ENCODE peak calls at places on chromosomes 1 and 21, in six cellular contexts. K is endothelial cell, R is BE2C, L is HFF-Myc, W is cardiac fibroblast, P is stomach. N is an unnamed sample.

GRCh38 chr1:21816602-21817302 is 4.7 kb downstream of the LDLRAD2 start:
- DNase-seq in K (no peak), R (no peak), L (no peak), W (peak; percentile 73), P (no peak), N (no peak)

GRCh38 chr21:46180778-46181391 is 3.4 kb downstream of the SPATC1L start:
- DNase-seq in K (no peak), R (no peak), L (no peak), W (no peak), P (no peak), N (no peak)

GRCh38 chr21:45386728-45387371 is 18.1 kb upstream of the COL18A1 start:
- DNase-seq in K (peak; percentile 47), R (peak; percentile 34), L (peak; percentile 95), W (peak; percentile 89), P (no peak), N (no peak)

GRCh38 chr1:44609412-44609767 is 64.9 kb downstream of the TMEM53 start:
- DNase-seq in K (peak; percentile 62), R (peak; percentile 68), L (no peak), W (peak; percentile 60), P (peak; percentile 69), N (no peak)

GRCh38 chr1:30277415-30277814 is 446.0 kb downstream of the MATN1 start:
- DNase-seq in K (no peak), R (no peak), L (no peak), W (no peak), P (no peak), N (no peak)

GRCh38 chr1:151976868-151977267 is 16.8 kb downstream of the S100A10 start:
- DNase-seq in K (no peak), R (no peak), L (no peak), W (peak; percentile 62), P (no peak), N (no peak)

GRCh38 chr1:54885863-54886723 is 902 bp downstream of the DHCR24 start:
- DNase-seq in K (peak; percentile 11), R (peak; percentile 19), L (no peak), W (peak; percentile 18), P (peak; percentile 66), N (no peak)

GRCh38 chr1:162463021-162463420 is 34.6 kb upstream of the UHMK1 start:
- DNase-seq in K (no peak), R (no peak), L (no peak), W (no peak), P (no peak), N (no peak)

GRCh38 chr1:245091171-245091621 is 63.6 kb upstream of the KIF26B start:
- DNase-seq in K (no peak), R (no peak), L (no peak), W (peak; percentile 36), P (no peak), N (no peak)

GRCh38 chr1:23648576-23648975 is 43.0 kb upstream of the RPL11 start:
- DNase-seq in K (no peak), R (no peak), L (no peak), W (no peak), P (no peak), N (no peak)

GRCh38 chr1:238960071-238960470 is 426.3 kb upstream of the CHRM3 start:
- DNase-seq in K (no peak), R (no peak), L (no peak), W (peak; percentile 66), P (no peak), N (no peak)

GRCh38 chr1:58432813-58433668 is 113.5 kb downstream of the OMA1 start:
- DNase-seq in K (peak; percentile 51), R (peak; percentile 29), L (peak; percentile 86), W (peak; percentile 42), P (no peak), N (no peak)

GRCh38 chr1:84750110-84750509 is 59.8 kb upstream of the SSX2IP start:
- DNase-seq in K (no peak), R (no peak), L (no peak), W (no peak), P (no peak), N (no peak)

GRCh38 chr21:45306832-45307571 is 19.3 kb upstream of the POFUT2 start:
- DNase-seq in K (no peak), R (peak; percentile 7), L (no peak), W (peak; percentile 86), P (peak; percentile 51), N (no peak)

GRCh38 chr1:225768662-225769426 is 8.8 kb upstream of the SRP9 start:
- DNase-seq in K (no peak), R (no peak), L (no peak), W (no peak), P (no peak), N (peak; percentile 91)

GRCh38 chr1:169015464-169015863 is 91.0 kb upstream of the ATP1B1 start:
- DNase-seq in K (no peak), R (no peak), L (no peak), W (no peak), P (no peak), N (no peak)

GRCh38 chr1:173628888-173629287 is 6.2 kb upstream of the TEX50 start:
- DNase-seq in K (no peak), R (no peak), L (no peak), W (no peak), P (no peak), N (no peak)

GRCh38 chr1:31811605-31812004 is 4.2 kb downstream of the SPOCD1 start:
- DNase-seq in K (peak; percentile 43), R (peak; percentile 83), L (peak; percentile 45), W (peak; percentile 43), P (no peak), N (no peak)

GRCh38 chr1:66764994-66765578 is 12.8 kb downstream of the DYNLT5 start:
- DNase-seq in K (peak; percentile 41), R (peak; percentile 22), L (peak; percentile 27), W (peak; percentile 80), P (peak; percentile 27), N (peak; percentile 19)

GRCh38 chr1:242523968-242524570 is 428 bp downstream of the PLD5 start:
- DNase-seq in K (peak; percentile 60), R (peak; percentile 82), L (no peak), W (peak; percentile 2), P (no peak), N (peak; percentile 53)

GRCh38 chr1:246790364-246790763 is 66.2 kb downstream of the SCCPDH start:
- DNase-seq in K (no peak), R (no peak), L (no peak), W (no peak), P (no peak), N (no peak)

GRCh38 chr1:2334883-2335534 is 56.3 kb downstream of the MORN1 start:
- DNase-seq in K (no peak), R (no peak), L (no peak), W (no peak), P (peak; percentile 34), N (no peak)

GRCh38 chr21:46009951-46010655 is 28.5 kb downstream of the COL6A1 start:
- DNase-seq in K (no peak), R (no peak), L (no peak), W (no peak), P (peak; percentile 17), N (no peak)

GRCh38 chr1:39268906-39269305 is 64.4 kb downstream of the MACF1 start:
- DNase-seq in K (peak; percentile 22), R (no peak), L (no peak), W (no peak), P (no peak), N (no peak)

GRCh38 chr1:39269349-39269748 is 64.9 kb downstream of the MACF1 start:
- DNase-seq in K (no peak), R (no peak), L (no peak), W (no peak), P (no peak), N (no peak)

GRCh38 chr1:39266792-39267191 is 62.3 kb downstream of the MACF1 start:
- DNase-seq in K (no peak), R (no peak), L (no peak), W (no peak), P (no peak), N (no peak)

GRCh38 chr1:39268112-39268581 is 63.7 kb downstream of the MACF1 start:
- DNase-seq in K (peak; percentile 18), R (no peak), L (peak; percentile 63), W (peak; percentile 87), P (no peak), N (no peak)

DNA sequence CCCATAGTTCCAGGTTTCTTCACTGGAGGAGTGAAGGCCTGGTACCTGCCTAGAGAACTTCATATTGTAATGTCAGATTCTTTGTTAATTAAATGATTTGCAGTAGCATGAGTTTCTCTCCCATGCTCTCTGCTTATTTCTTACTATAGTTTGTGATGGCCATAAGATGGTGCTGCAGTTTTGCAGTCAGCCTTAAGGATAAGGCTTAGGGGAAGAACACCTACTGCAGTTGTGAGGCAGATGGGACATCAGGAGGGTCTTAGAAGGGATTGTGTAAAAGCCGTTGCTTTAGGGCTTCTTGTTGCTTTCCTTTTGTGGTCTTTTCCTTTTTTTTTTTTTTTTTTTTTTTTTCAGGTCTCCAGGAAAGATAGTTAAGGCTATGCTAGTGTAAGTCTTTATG is 61.8 kb downstream of the MACF1 start:
- DNase-seq in K (no peak), R (no peak), L (no peak), W (peak; percentile 34), P (no peak), N (no peak)
- TF ChIP-seq CTCF in K (no peak), R (peak; percentile 11), L (peak; percentile 11), W (no peak), P (no peak), N (peak; percentile 66)

GRCh38 chr1:91819038-91819788 is 66.7 kb downstream of the TGFBR3 start:
- DNase-seq in K (no peak), R (no peak), L (no peak), W (no peak), P (no peak), N (no peak)
- TF ChIP-seq CTCF in K (no peak), R (no peak), L (no peak), W (no peak), P (no peak), N (no peak)

DNA sequence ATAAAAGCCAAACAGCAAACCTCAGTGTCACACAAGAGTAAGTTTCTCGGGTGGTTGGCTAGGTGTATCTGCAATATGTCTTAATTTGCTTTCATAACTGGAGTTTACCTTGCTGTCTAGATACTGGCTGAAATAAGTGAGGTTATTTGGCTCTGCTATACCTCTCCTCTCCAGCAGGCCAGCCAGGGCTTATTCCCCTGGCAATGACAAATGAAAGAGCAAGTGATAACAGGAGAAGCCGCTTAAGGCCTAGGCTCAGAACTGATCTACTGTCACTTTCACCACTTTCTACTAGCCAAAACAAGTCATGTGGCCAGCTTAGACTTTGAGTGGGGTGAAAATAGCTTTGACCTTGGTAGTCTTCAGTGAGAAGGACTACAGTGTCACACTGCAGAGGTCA is 4.8 kb upstream of the RPE65 start:
- DNase-seq in K (no peak), R (no peak), L (no peak), W (no peak), P (no peak), N (no peak)
- TF ChIP-seq CTCF in K (no peak), R (no peak), L (no peak), W (peak; percentile 26), P (no peak), N (no peak)

DNA sequence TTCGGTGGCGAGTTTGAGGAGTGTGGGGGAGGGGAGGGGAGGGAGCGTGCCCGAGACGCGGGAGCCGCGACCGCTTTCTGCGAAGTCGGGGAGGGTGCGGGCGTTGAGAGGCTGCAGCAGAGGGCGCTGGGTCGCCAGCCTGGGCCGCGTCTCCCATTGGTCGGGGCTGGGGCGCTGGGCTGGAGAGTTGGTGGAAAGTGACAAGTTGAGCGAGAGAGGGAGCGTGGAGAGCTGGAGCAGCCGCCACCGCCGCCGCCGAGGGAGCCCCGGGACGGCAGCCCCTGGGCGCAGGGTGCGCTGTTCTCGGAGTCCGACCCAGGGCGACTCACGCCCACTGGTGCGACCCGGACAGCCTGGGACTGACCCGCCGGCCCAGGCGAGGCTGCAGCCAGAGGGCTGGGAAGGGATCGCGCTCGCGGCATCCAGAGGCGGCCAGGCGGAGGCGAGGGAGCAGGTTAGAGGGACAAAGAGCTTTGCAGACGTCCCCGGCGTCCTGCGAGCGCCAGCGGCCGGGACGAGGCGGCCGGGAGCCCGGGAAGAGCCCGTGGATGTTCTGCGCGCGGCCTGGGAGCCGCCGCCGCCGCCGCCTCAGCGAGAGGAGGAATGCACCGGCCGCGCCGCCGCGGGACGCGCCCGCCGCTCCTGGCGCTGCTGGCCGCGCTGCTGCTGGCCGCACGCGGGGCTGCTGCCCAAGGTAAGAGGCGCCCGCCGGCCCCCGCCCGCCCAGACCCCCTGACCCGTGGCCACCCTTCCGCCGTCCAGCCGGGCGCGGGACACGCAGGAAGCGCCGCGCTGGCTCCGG is at the start of gene ROR1:
- DNase-seq in K (peak; percentile 89), R (peak; percentile 87), L (peak; percentile 65), W (peak; percentile 88), P (peak; percentile 93), N (peak; percentile 63)
- TF ChIP-seq CTCF in K (peak; percentile 26), R (peak; percentile 41), L (peak; percentile 66), W (peak; percentile 76), P (peak; percentile 79), N (peak; percentile 66)